ENCODE peak calls at places on chromosomes 3 and 15, in ten cellular contexts. P is spleen, I is tibial nerve, Z is left ventricle myocardium inferior, T is epithelial cell of esophagus, G is ovary, D is pancreas, A is Peyer's patch, Y is MCF 10A, N is heart right ventricle. U is an unnamed sample.

GRCh38 chr15:74793135-74794028 is 11.5 kb downstream of the CSK start:
- DNase-seq in P (peak), I (no peak), Z (no peak), T (peak), G (no peak), D (no peak), A (peak), Y (peak), N (no peak), U (no peak)

GRCh38 chr15:89230277-89230676 is 8.9 kb upstream of the RLBP1 start:
- DNase-seq in P (no peak), I (no peak), Z (no peak), T (no peak), G (no peak), D (no peak), A (no peak), Y (no peak), N (no peak), U (no peak)

GRCh38 chr15:63387741-63388468 is 6.3 kb upstream of the CA12 start:
- DNase-seq in P (no peak), I (no peak), Z (no peak), T (no peak), G (no peak), D (no peak), A (no peak), Y (no peak), N (no peak), U (no peak)

GRCh38 chr3:38000242-38000916 is 9.8 kb downstream of the VILL start:
- DNase-seq in P (peak), I (no peak), Z (no peak), T (no peak), G (no peak), D (no peak), A (no peak), Y (no peak), N (no peak), U (no peak)

GRCh38 chr3:152656207-152657001 is 178.5 kb upstream of the P2RY1 start:
- DNase-seq in P (no peak), I (no peak), Z (no peak), T (no peak), G (no peak), D (no peak), A (no peak), Y (no peak), N (no peak), U (no peak)

GRCh38 chr15:40928975-40929729 is at the start of gene DLL4:
- DNase-seq in P (peak), I (peak), Z (peak), T (peak), G (peak), D (peak), A (no peak), Y (peak), N (peak), U (peak)

GRCh38 chr3:4981688-4982494 is 2.7 kb downstream of the BHLHE40 start:
- DNase-seq in P (no peak), I (peak), Z (no peak), T (peak), G (peak), D (peak), A (no peak), Y (peak), N (peak), U (no peak)

GRCh38 chr15:44765036-44765435 is 28.7 kb downstream of the TRIM69 start:
- DNase-seq in P (no peak), I (no peak), Z (no peak), T (no peak), G (no peak), D (no peak), A (no peak), Y (no peak), N (no peak), U (no peak)

GRCh38 chr3:77313843-77314242 is 273.9 kb downstream of the ROBO2 start:
- DNase-seq in P (no peak), I (no peak), Z (no peak), T (no peak), G (no peak), D (no peak), A (no peak), Y (no peak), N (no peak), U (no peak)

GRCh38 chr3:37519661-37520060 is 342.0 kb upstream of the CTDSPL start:
- DNase-seq in P (no peak), I (peak), Z (peak), T (no peak), G (no peak), D (no peak), A (no peak), Y (no peak), N (peak), U (no peak)

GRCh38 chr3:133674290-133674912 is 12.7 kb upstream of the TOPBP1 start:
- DNase-seq in P (no peak), I (no peak), Z (no peak), T (no peak), G (no peak), D (no peak), A (no peak), Y (no peak), N (no peak), U (no peak)

DNA sequence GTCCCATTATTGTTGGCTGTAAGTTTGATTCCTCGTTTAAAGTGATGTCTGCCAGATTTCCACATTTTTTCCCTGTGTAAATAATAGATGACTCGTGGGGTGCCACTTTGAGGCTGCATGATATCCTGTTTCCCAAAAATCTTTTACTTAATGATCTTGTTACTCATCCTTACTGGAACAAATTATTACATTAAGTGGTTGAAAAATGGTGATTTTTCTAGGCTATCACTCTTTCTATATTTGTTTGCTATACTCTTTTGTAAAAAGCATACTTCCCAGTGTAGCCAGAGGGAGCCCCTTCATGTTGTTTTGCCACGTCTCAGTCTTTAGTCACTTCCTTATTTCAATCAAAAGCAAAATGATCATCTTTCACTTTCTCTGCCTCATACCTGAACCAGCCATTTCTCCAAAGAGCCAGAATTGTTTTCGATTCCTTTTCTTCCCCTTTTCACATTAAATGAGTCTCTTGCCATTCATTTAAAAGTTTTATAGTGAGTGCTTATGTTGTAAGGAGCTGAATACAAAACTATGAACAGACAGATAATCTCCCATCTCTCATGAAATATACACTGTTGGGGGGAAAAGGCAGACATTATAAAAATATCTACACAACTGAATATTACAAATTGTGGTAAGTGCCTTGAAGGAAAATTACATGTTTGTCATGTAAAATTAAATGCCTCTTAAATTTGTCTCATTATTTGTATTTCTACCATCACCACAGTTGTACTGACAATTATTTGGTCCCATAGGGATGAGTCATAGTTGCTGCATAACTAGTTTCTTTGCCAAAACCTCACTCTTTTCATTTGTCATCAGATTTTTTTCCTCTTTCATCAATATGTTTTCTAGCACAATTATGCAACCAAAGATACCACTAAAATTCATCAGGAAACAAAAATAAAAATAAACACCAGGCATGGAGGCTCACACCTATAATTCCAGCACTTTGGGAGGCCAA is 41.5 kb downstream of the ADGRG7 start:
- DNase-seq in P (no peak), I (peak), Z (no peak), T (peak), G (no peak), D (no peak), A (no peak), Y (peak), N (no peak), U (no peak)
- TF ChIP-seq CTCF in P (no peak), I (no peak), Z (no peak), T (peak), G (no peak), D (no peak), A (peak), Y (no peak), N (no peak), U (no peak)

GRCh38 chr3:142676151-142676550 is 47.7 kb upstream of the TRPC1 start:
- DNase-seq in P (no peak), I (no peak), Z (no peak), T (no peak), G (no peak), D (no peak), A (no peak), Y (no peak), N (no peak), U (no peak)

GRCh38 chr3:142680710-142681109 is 43.1 kb upstream of the TRPC1 start:
- DNase-seq in P (no peak), I (no peak), Z (no peak), T (peak), G (no peak), D (no peak), A (no peak), Y (peak), N (no peak), U (no peak)
- TF ChIP-seq CTCF in P (no peak), I (no peak), Z (no peak), T (peak), G (no peak), D (no peak), A (peak), Y (no peak), N (no peak), U (no peak)

DNA sequence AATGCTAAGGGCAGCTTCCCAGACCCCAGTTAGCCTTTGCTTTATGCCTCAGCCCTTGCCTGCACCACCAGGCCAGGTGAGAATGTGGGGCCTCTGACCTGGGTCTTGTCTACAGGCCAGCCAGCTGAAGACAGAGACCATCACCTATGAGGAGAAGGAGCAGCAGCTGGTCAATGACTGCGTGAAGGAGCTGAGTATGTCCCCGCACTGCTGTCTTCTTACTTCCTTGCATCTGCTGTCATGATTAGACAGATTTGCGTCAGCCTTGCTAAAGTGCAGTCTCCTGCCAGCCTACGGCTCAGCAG is 74.6 kb downstream of the CCK start:
- DNase-seq in P (no peak), I (no peak), Z (no peak), T (no peak), G (no peak), D (no peak), A (no peak), Y (no peak), N (no peak), U (peak)
- TF ChIP-seq CTCF in P (no peak), I (no peak), Z (no peak), T (no peak), G (no peak), D (no peak), A (no peak), Y (no peak), N (peak), U (no peak)

DNA sequence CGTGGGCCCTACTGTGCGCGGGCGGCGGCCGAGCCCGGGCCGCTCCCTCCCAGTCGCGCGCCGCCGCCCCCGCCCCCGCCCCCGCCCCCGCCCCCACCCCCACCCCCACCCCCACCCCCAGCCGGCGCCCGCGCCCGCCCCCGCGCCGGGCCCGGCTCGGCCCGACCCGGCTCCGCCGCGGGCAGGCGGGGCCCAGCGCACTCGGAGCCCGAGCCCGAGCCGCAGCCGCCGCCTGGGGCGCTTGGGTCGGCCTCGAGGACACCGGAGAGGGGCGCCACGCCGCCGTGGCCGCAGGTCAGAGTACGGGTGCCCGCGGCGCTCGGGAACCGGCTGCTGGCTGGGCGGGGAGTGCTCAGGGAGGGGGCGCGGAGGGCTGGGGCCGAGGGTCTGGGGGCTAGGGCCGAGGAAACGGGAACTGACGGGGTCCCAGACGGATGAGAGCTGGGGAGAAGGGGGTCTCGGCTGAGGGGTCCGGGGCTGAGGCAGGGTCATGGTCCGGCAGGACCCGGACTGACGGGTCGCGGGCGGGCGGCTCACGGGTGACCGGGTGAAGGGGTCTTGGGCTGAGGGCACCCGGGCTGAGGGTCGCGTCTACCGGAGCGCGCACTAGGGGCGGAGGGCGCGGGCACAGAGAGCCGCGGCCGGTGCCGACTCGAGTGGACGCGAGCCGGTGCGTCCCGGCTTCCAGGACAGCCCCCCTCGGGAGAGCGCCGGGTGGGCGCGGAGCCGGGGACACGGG is 974 bp upstream of the PPARG start:
- DNase-seq in P (peak), I (no peak), Z (peak), T (peak), G (peak), D (peak), A (no peak), Y (peak), N (peak), U (no peak)
- TF ChIP-seq CTCF in P (no peak), I (no peak), Z (peak), T (no peak), G (no peak), D (no peak), A (peak), Y (no peak), N (no peak), U (no peak)

GRCh38 chr3:182618085-182618732 is 175.1 kb upstream of the ATP11B start:
- DNase-seq in P (no peak), I (peak), Z (no peak), T (peak), G (no peak), D (no peak), A (no peak), Y (peak), N (no peak), U (no peak)

GRCh38 chr3:182618981-182619591 is 174.2 kb upstream of the ATP11B start:
- DNase-seq in P (no peak), I (no peak), Z (no peak), T (peak), G (no peak), D (no peak), A (no peak), Y (peak), N (no peak), U (no peak)

GRCh38 chr3:182620715-182621434 is 172.4 kb upstream of the ATP11B start:
- DNase-seq in P (no peak), I (no peak), Z (no peak), T (no peak), G (no peak), D (no peak), A (no peak), Y (no peak), N (no peak), U (no peak)

GRCh38 chr3:182621435-182622240 is 171.7 kb upstream of the ATP11B start:
- DNase-seq in P (no peak), I (no peak), Z (no peak), T (no peak), G (no peak), D (no peak), A (no peak), Y (no peak), N (no peak), U (no peak)

GRCh38 chr3:182622241-182622545 is 171.1 kb upstream of the ATP11B start:
- DNase-seq in P (no peak), I (no peak), Z (no peak), T (no peak), G (no peak), D (no peak), A (no peak), Y (no peak), N (no peak), U (no peak)
- TF ChIP-seq CTCF in P (no peak), I (no peak), Z (no peak), T (no peak), G (no peak), D (no peak), A (no peak), Y (no peak), N (no peak), U (no peak)

GRCh38 chr15:31359722-31360111 is 33.1 kb downstream of the KLF13 start:
- DNase-seq in P (no peak), I (no peak), Z (no peak), T (no peak), G (no peak), D (no peak), A (no peak), Y (no peak), N (no peak), U (no peak)
- TF ChIP-seq CTCF in P (no peak), I (no peak), Z (no peak), T (no peak), G (no peak), D (no peak), A (no peak), Y (no peak), N (no peak), U (no peak)

DNA sequence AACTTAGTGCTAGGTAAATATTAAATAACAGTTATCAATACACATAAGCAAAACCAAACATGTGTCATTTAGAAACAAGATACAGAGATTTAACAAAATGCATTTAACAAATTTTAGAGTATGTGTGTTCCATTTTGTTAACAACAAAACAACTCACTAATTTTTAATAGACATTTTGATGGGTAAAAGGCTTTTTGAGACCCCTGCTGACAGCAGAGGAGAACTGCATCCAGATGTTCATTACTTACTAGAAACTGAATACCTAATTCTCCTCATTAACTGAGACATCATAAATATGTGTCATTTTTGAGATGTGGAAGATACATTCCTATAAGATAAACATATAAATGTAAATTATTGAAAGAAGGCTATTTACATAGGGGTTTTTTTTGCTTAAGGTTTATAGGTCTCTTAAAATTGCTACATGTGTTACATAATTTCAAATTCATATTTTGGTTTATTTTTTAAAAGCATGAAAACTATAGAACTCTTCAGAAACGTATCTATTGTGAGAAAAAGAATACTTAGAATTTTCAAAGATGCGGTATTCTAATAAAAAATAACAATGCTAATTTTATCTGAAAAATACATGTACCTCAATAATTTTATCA is 1009.8 kb downstream of the TUSC7 start:
- DNase-seq in P (no peak), I (no peak), Z (no peak), T (peak), G (no peak), D (no peak), A (no peak), Y (peak), N (no peak), U (no peak)
- TF ChIP-seq CTCF in P (peak), I (peak), Z (peak), T (peak), G (no peak), D (peak), A (peak), Y (peak), N (peak), U (peak)

U was measured in activated B cell treated with CpG ODN at 0.5 μM for 24 hours.